ENCODE peak calls at places on chromosomes 2 and 18, in four cellular contexts. One of them, this sample, is unnamed.

GRCh38 chr2:145626301-145626700 is 1106.4 kb upstream of the ZEB2 start:
- DNase-seq in WTC11: no peak
- DNase-seq in A549: no peak
- DNase-seq in K562: no peak
- DNase-seq in this sample: no peak

GRCh38 chr2:45612265-45612664 is 1.2 kb upstream of the SRBD1 start:
- DNase-seq in WTC11: no peak
- DNase-seq in A549: no peak
- DNase-seq in K562: no peak
- DNase-seq in this sample: no peak

GRCh38 chr2:158359846-158360245 is 96.7 kb downstream of the CCDC148 start:
- DNase-seq in WTC11: peak; percentile 19
- DNase-seq in A549: peak; percentile 25
- DNase-seq in K562: no peak
- DNase-seq in this sample: no peak

GRCh38 chr2:209933499-209934458 is 68.7 kb upstream of the RPE start:
- DNase-seq in WTC11: no peak
- DNase-seq in A549: no peak
- DNase-seq in K562: no peak
- DNase-seq in this sample: no peak

GRCh38 chr2:52879561-52879960 is 888.0 kb upstream of the CHAC2 start:
- DNase-seq in WTC11: no peak
- DNase-seq in A549: peak; percentile 52
- DNase-seq in K562: no peak
- DNase-seq in this sample: no peak

GRCh38 chr2:140356697-140357096 is 1576.5 kb upstream of the NXPH2 start:
- DNase-seq in WTC11: no peak
- DNase-seq in A549: no peak
- DNase-seq in K562: no peak
- DNase-seq in this sample: no peak

GRCh38 chr2:235026649-235027557 is 75.1 kb downstream of the SH3BP4 start:
- DNase-seq in WTC11: no peak
- DNase-seq in A549: peak; percentile 81
- DNase-seq in K562: no peak
- DNase-seq in this sample: no peak

GRCh38 chr18:44128365-44128764 is 552.3 kb upstream of the SETBP1 start:
- DNase-seq in WTC11: no peak
- DNase-seq in A549: no peak
- DNase-seq in K562: no peak
- DNase-seq in this sample: no peak

GRCh38 chr18:2994603-2995432 is 18.1 kb downstream of the LPIN2 start:
- DNase-seq in WTC11: peak; percentile 40
- DNase-seq in A549: no peak
- DNase-seq in K562: peak; percentile 90
- DNase-seq in this sample: no peak

GRCh38 chr2:150307258-150307657 is 180.2 kb downstream of the RND3 start:
- DNase-seq in WTC11: no peak
- DNase-seq in A549: no peak
- DNase-seq in K562: no peak
- DNase-seq in this sample: no peak

GRCh38 chr2:238986491-238987351 is 138.8 kb downstream of the TWIST2 start:
- DNase-seq in WTC11: no peak
- DNase-seq in A549: no peak
- DNase-seq in K562: no peak
- DNase-seq in this sample: no peak

GRCh38 chr2:66874411-66874810 is 439.5 kb downstream of the MEIS1 start:
- DNase-seq in WTC11: no peak
- DNase-seq in A549: no peak
- DNase-seq in K562: no peak
- DNase-seq in this sample: no peak

GRCh38 chr2:217404236-217404760 is 544.4 kb upstream of the TNP1 start:
- DNase-seq in WTC11: no peak
- DNase-seq in A549: no peak
- DNase-seq in K562: no peak
- DNase-seq in this sample: no peak

GRCh38 chr18:9898792-9899549 is 13.2 kb downstream of the TXNDC2 start:
- DNase-seq in WTC11: no peak
- DNase-seq in A549: peak; percentile 82
- DNase-seq in K562: peak; percentile 52
- DNase-seq in this sample: no peak

DNA sequence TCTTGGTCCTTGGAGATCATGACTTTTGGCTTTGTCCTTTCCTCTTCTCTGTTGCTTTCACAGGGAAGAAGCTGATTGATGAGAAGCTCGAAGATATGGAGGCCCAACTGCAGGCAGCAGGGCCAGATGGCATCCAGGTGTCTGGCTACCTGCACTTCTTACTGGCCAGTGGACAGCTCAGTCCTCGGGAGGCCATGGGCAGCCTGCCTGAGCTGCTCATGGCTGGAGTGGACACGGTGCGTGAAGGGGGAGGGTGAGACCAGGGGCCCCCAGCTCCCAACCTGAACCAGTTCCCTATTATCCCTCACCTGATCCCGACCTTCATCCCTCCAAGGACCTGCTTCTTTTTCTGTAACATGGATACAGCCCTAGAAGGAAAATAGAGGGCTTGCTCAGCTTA is 18.7 kb downstream of the PRKAG3 start:
- DNase-seq in WTC11: no peak
- DNase-seq in A549: no peak
- DNase-seq in K562: no peak
- DNase-seq in this sample: no peak
- TF ChIP-seq ESRRA in WTC11: no peak
- TF ChIP-seq ESRRA in A549: no peak
- TF ChIP-seq ESRRA in K562: no peak
- TF ChIP-seq ESRRA in this sample: no peak

GRCh38 chr2:144402282-144402681 is 117.6 kb downstream of the ZEB2 start:
- DNase-seq in WTC11: no peak
- DNase-seq in A549: no peak
- DNase-seq in K562: no peak
- DNase-seq in this sample: no peak
- TF ChIP-seq ESRRA in WTC11: no peak
- TF ChIP-seq ESRRA in A549: no peak
- TF ChIP-seq ESRRA in K562: no peak
- TF ChIP-seq ESRRA in this sample: no peak

GRCh38 chr2:120620025-120620793 is 115.5 kb upstream of the GLI2 start:
- DNase-seq in WTC11: no peak
- DNase-seq in A549: peak; percentile 17
- DNase-seq in K562: no peak
- DNase-seq in this sample: no peak
- TF ChIP-seq ESRRA in WTC11: no peak
- TF ChIP-seq ESRRA in A549: no peak
- TF ChIP-seq ESRRA in K562: no peak
- TF ChIP-seq ESRRA in this sample: no peak

GRCh38 chr18:50559750-50560680 is at the start of gene MAPK4:
- DNase-seq in WTC11: peak; percentile 49
- DNase-seq in A549: no peak
- DNase-seq in K562: peak; percentile 74
- DNase-seq in this sample: no peak
- TF ChIP-seq ESRRA in WTC11: no peak
- TF ChIP-seq ESRRA in A549: no peak
- TF ChIP-seq ESRRA in K562: no peak
- TF ChIP-seq ESRRA in this sample: no peak

GRCh38 chr2:152419944-152420813 is 85.2 kb downstream of the FMNL2 start:
- DNase-seq in WTC11: no peak
- DNase-seq in A549: no peak
- DNase-seq in K562: no peak
- DNase-seq in this sample: no peak
- TF ChIP-seq ESRRA in WTC11: no peak
- TF ChIP-seq ESRRA in A549: no peak
- TF ChIP-seq ESRRA in K562: no peak
- TF ChIP-seq ESRRA in this sample: no peak

GRCh38 chr18:68449292-68449691 is 265.6 kb downstream of the TMX3 start:
- DNase-seq in WTC11: no peak
- DNase-seq in A549: no peak
- DNase-seq in K562: no peak
- DNase-seq in this sample: no peak
- TF ChIP-seq ESRRA in WTC11: no peak
- TF ChIP-seq ESRRA in A549: no peak
- TF ChIP-seq ESRRA in K562: no peak
- TF ChIP-seq ESRRA in this sample: no peak